ENCODE peak calls at places on chromosomes 3 and 15, in four cellular contexts. Y is body of pancreas; C is cardiac muscle cell; Q is CD8-positive, alpha-beta memory T cell. R is an unnamed sample.

GRCh38 chr3:23776352-23776891 is 29.3 kb upstream of the UBE2E1 start:
- DNase-seq in Q (no peak), Y (no peak), C (peak; percentile 85), R (no peak)

GRCh38 chr3:149342413-149343340 is 9.2 kb upstream of the TM4SF18 start:
- DNase-seq in C (peak; percentile 72), Y (peak; percentile 32), Q (no peak), R (no peak)

GRCh38 chr3:78718707-78719106 is 1049.1 kb downstream of the ROBO1 start:
- DNase-seq in Q (no peak), Y (no peak), C (no peak), R (no peak)

GRCh38 chr3:10501664-10502052 is 3.7 kb downstream of the ATP2B2 start:
- DNase-seq in Y (no peak), Q (no peak), C (no peak), R (no peak)

GRCh38 chr3:144114767-144115166 is 143.1 kb downstream of the DIPK2A start:
- DNase-seq in Q (no peak), Y (no peak), C (peak; percentile 14), R (no peak)

GRCh38 chr15:60005352-60006202 is 1.5 kb downstream of the FOXB1 start:
- DNase-seq in Y (no peak), C (no peak), Q (no peak), R (no peak)

GRCh38 chr15:82709081-82709420 is 624 bp downstream of the AP3B2 start:
- DNase-seq in Y (no peak), C (no peak), Q (no peak), R (no peak)

GRCh38 chr3:161781381-161781780 is 284.8 kb downstream of the OTOL1 start:
- DNase-seq in C (no peak), Q (no peak), Y (no peak), R (no peak)

GRCh38 chr3:147409143-147410121 is at the start of gene ZIC1:
- DNase-seq in C (no peak), Q (no peak), Y (no peak), R (no peak)

GRCh38 chr3:62585861-62586260 is 212.5 kb upstream of the FEZF2 start:
- DNase-seq in C (no peak), Q (no peak), Y (no peak), R (no peak)

GRCh38 chr3:172246107-172246870 is 202.0 kb downstream of the GHSR start:
- DNase-seq in Y (peak; percentile 50), Q (no peak), C (no peak), R (no peak)

GRCh38 chr3:138833908-138834358 is 795 bp downstream of the PIK3CB start:
- DNase-seq in C (peak; percentile 36), Q (no peak), Y (peak; percentile 21), R (no peak)

GRCh38 chr3:35523838-35524237 is 115.5 kb upstream of the ARPP21 start:
- DNase-seq in C (peak; percentile 41), Y (no peak), Q (no peak), R (no peak)

GRCh38 chr15:75178171-75178937 is 23.3 kb upstream of the C15orf39 start:
- DNase-seq in C (no peak), Q (no peak), Y (peak; percentile 67), R (peak; percentile 54)

GRCh38 chr15:71806452-71806931 is 3.9 kb upstream of the NR2E3 start:
- DNase-seq in C (peak; percentile 74), Q (no peak), Y (no peak), R (no peak)

GRCh38 chr3:31941230-31941632 is 39.8 kb downstream of the OSBPL10 start:
- DNase-seq in Q (no peak), Y (no peak), C (peak; percentile 47), R (no peak)

GRCh38 chr3:134426660-134427181 is 52.5 kb upstream of the AMOTL2 start:
- DNase-seq in Q (no peak), C (peak; percentile 50), Y (no peak), R (no peak)

GRCh38 chr3:9008550-9009255 is 45.4 kb upstream of the RAD18 start:
- DNase-seq in C (no peak), Y (no peak), Q (no peak), R (no peak)

GRCh38 chr3:147392083-147392916 is 14.0 kb downstream of the ZIC4 start:
- DNase-seq in Q (no peak), C (no peak), Y (peak; percentile 32), R (no peak)

GRCh38 chr3:45965281-45966052 is 22.2 kb downstream of the CXCR6 start:
- DNase-seq in C (no peak), Q (no peak), Y (no peak), R (no peak)

GRCh38 chr3:20186600-20187004 is 596 bp upstream of the SGO1 start:
- DNase-seq in C (no peak), Q (no peak), Y (no peak), R (no peak)

GRCh38 chr3:66593978-66594377 is 93.2 kb upstream of the LRIG1 start:
- DNase-seq in Q (no peak), Y (no peak), C (peak; percentile 48), R (no peak)

GRCh38 chr15:36403351-36403750 is 176.1 kb upstream of the CDIN1 start:
- DNase-seq in Y (no peak), Q (no peak), C (no peak), R (no peak)

GRCh38 chr3:188197388-188197847 is 43.5 kb downstream of the LPP start:
- DNase-seq in C (no peak), Y (no peak), Q (no peak), R (no peak)

GRCh38 chr3:115245437-115245836 is 98.3 kb upstream of the ZBTB20 start:
- DNase-seq in Q (no peak), C (peak; percentile 93), Y (no peak), R (no peak)

GRCh38 chr15:25416693-25417092 is 22.1 kb downstream of the UBE3A start:
- DNase-seq in C (no peak), Y (no peak), Q (no peak), R (no peak)
- H3K9me3 ChIP-seq in C (no peaks in the 10 kb centered on the region), Y (no peaks in the 10 kb centered on the region), Q (no peaks in the 10 kb centered on the region), R (no peaks in the 10 kb centered on the region)

GRCh38 chr3:480070-480469 is 283.5 kb downstream of the CHL1 start:
- DNase-seq in Q (no peak), C (no peak), Y (no peak), R (no peak)
- H3K9me3 ChIP-seq in Q (no peaks in the 10 kb centered on the region), C (no peaks in the 10 kb centered on the region), Y (peaks cover 9% of the 10 kb centered on the region), R (no peaks in the 10 kb centered on the region)

GRCh38 chr15:46933332-46933731 is 784.0 kb upstream of the SEMA6D start:
- DNase-seq in C (no peak), Q (no peak), Y (no peak), R (no peak)

GRCh38 chr15:46934851-46935250 is 782.5 kb upstream of the SEMA6D start:
- DNase-seq in Q (no peak), Y (no peak), C (no peak), R (no peak)

GRCh38 chr15:46938169-46938568 is 779.1 kb upstream of the SEMA6D start:
- DNase-seq in C (no peak), Q (no peak), Y (no peak), R (no peak)
- H3K9me3 ChIP-seq in C (no peaks in the 10 kb centered on the region), Q (no peaks in the 10 kb centered on the region), Y (no peaks in the 10 kb centered on the region), R (no peaks in the 10 kb centered on the region)

GRCh38 chr3:49217688-49218470 is 46.5 kb downstream of the KLHDC8B start:
- DNase-seq in Q (no peak), C (peak; percentile 41), Y (peak; percentile 52), R (no peak)
- H3K9me3 ChIP-seq in Q (no peaks in the 10 kb centered on the region), C (no peaks in the 10 kb centered on the region), Y (no peaks in the 10 kb centered on the region), R (no peaks in the 10 kb centered on the region)

GRCh38 chr3:191307341-191307740 is 21.9 kb upstream of the CCDC50 start:
- DNase-seq in C (no peak), Y (no peak), Q (no peak), R (no peak)

GRCh38 chr3:191302451-191302850 is 26.7 kb upstream of the CCDC50 start:
- DNase-seq in C (no peak), Y (no peak), Q (no peak), R (no peak)

GRCh38 chr3:191303596-191303995 is 25.6 kb upstream of the CCDC50 start:
- DNase-seq in Y (no peak), C (peak; percentile 36), Q (no peak), R (no peak)

GRCh38 chr3:191301982-191302381 is 27.2 kb upstream of the CCDC50 start:
- DNase-seq in Y (no peak), Q (no peak), C (no peak), R (no peak)

GRCh38 chr3:191306428-191306827 is 22.8 kb upstream of the CCDC50 start:
- DNase-seq in C (no peak), Y (no peak), Q (no peak), R (no peak)
- H3K9me3 ChIP-seq in C (no peaks in the 10 kb centered on the region), Y (no peaks in the 10 kb centered on the region), Q (no peaks in the 10 kb centered on the region), R (no peaks in the 10 kb centered on the region)

DNA sequence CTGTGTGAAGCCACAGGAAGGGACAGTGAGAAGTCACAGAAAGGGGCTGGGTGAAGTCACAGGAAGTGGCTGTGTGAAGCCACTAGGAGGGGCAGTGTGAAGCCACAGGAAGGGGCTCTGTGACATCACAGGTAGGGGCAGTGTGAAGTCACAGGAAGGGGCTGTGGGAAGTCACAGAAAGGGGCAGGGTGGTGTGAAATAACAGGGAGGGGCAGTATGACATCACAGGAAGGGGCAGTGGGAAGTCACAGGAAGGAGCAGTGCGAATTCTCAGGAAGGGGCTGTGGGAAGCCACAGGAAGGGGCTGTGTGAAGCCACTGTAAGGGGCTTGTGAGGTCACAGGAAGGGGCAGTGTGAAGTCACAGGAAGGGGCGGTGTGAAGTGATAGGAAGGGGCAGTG is 35.9 kb downstream of the GASK1A start:
- DNase-seq in C (no peak), Y (no peak), Q (no peak), R (no peak)
- H3K9me3 ChIP-seq in C (no peaks in the 10 kb centered on the region), Y (no peaks in the 10 kb centered on the region), Q (peaks cover 63% of the 10 kb centered on the region), R (no peaks in the 10 kb centered on the region)

GRCh38 chr3:194162817-194163584 is 27.1 kb downstream of the HES1 start:
- DNase-seq in Y (no peak), Q (no peak), C (no peak), R (no peak)

GRCh38 chr3:194162070-194162678 is 26.2 kb downstream of the HES1 start:
- DNase-seq in C (no peak), Q (no peak), Y (no peak), R (no peak)

GRCh38 chr3:194165619-194166018 is 29.7 kb downstream of the HES1 start:
- DNase-seq in C (no peak), Q (no peak), Y (no peak), R (no peak)

GRCh38 chr3:194161181-194162045 is 25.5 kb downstream of the HES1 start:
- DNase-seq in Y (peak; percentile 84), C (no peak), Q (no peak), R (peak; percentile 46)

GRCh38 chr3:194163697-194164096 is 27.7 kb downstream of the HES1 start:
- DNase-seq in C (no peak), Q (no peak), Y (no peak), R (peak; percentile 59)
- H3K9me3 ChIP-seq in C (no peaks in the 10 kb centered on the region), Q (no peaks in the 10 kb centered on the region), Y (no peaks in the 10 kb centered on the region), R (no peaks in the 10 kb centered on the region)

R was measured in colonic mucosa.